ENCODE peak calls at places on chromosomes 7 and 10, in nine cellular contexts. I is right lobe of liver, B is uterus, F is heart left ventricle, N is suprapubic skin, V is ovary, R is testis, T is HCT116, H is IMR-90. Q is an unnamed sample.

GRCh38 chr10:112528235-112528634 is 81.2 kb downstream of the VTI1A start:
- DNase-seq in R (no peak), I (no peak), F (no peak), N (no peak), T (no peak), B (no peak), H (no peak), V (no peak), Q (no peak)

GRCh38 chr7:13041368-13041988 is 354.0 kb downstream of the ARL4A start:
- DNase-seq in T (peak; percentile 73), I (no peak), F (no peak), R (no peak), B (no peak), H (no peak), V (no peak), N (no peak), Q (no peak)

GRCh38 chr10:85139124-85139523 is 810.7 kb downstream of the CCSER2 start:
- DNase-seq in B (no peak), I (no peak), V (no peak), N (no peak), R (no peak), T (no peak), F (no peak), H (no peak), Q (no peak)

GRCh38 chr7:142602183-142602582 is 147.1 kb upstream of the PRSS1 start:
- DNase-seq in N (no peak), B (no peak), H (no peak), F (no peak), T (no peak), R (no peak), V (no peak), I (no peak), Q (no peak)

GRCh38 chr7:148191391-148192076 is 399.0 kb upstream of the C7orf33 start:
- DNase-seq in T (no peak), V (no peak), F (no peak), B (no peak), R (no peak), H (no peak), N (no peak), I (no peak), Q (peak; percentile 36)

GRCh38 chr7:114574384-114574783 is 159.8 kb downstream of the FOXP2 start:
- DNase-seq in N (no peak), F (no peak), H (peak; percentile 45), B (no peak), I (no peak), T (no peak), R (no peak), V (no peak), Q (peak; percentile 16)

GRCh38 chr7:85773116-85773783 is 586.4 kb upstream of the SEMA3D start:
- DNase-seq in I (no peak), B (no peak), N (no peak), T (no peak), H (peak; percentile 52), F (no peak), V (no peak), R (no peak), Q (no peak)

GRCh38 chr10:15311885-15312280 is 59.2 kb downstream of the FAM171A1 start:
- DNase-seq in R (no peak), H (no peak), I (no peak), F (no peak), T (no peak), N (no peak), V (no peak), B (no peak), Q (no peak)

GRCh38 chr7:48004598-48004997 is 24.3 kb downstream of the SUN3 start:
- DNase-seq in B (no peak), R (no peak), V (no peak), H (no peak), T (no peak), I (no peak), N (no peak), F (no peak), Q (no peak)

GRCh38 chr7:36440880-36441279 is 51.2 kb downstream of the ANLN start:
- DNase-seq in N (no peak), B (no peak), I (no peak), F (no peak), H (peak; percentile 46), T (peak; percentile 4), R (no peak), V (no peak), Q (no peak)

GRCh38 chr7:76259124-76260086 is 43.1 kb upstream of the HSPB1 start:
- DNase-seq in I (no peak), T (no peak), F (no peak), B (no peak), V (no peak), R (no peak), H (no peak), N (no peak), Q (no peak)

GRCh38 chr10:12833451-12833850 is 168.1 kb downstream of the CCDC3 start:
- DNase-seq in T (no peak), F (no peak), I (no peak), V (no peak), H (no peak), B (no peak), N (no peak), R (no peak), Q (no peak)

GRCh38 chr10:11687779-11688447 is 54.3 kb upstream of the ECHDC3 start:
- DNase-seq in T (no peak), I (no peak), B (no peak), H (no peak), F (no peak), N (no peak), R (no peak), V (no peak), Q (peak; percentile 51)

GRCh38 chr7:112517487-112517886 is 36.7 kb downstream of the LSMEM1 start:
- DNase-seq in I (no peak), N (no peak), V (no peak), H (no peak), B (no peak), R (no peak), F (no peak), T (no peak), Q (no peak)
- H3K9me3 ChIP-seq in I (no peaks in the 10 kb centered on the region), N (no peaks in the 10 kb centered on the region), V (no peaks in the 10 kb centered on the region), H (no peaks in the 10 kb centered on the region), B (no peaks in the 10 kb centered on the region), R (no peaks in the 10 kb centered on the region), F (no peaks in the 10 kb centered on the region), T (no peaks in the 10 kb centered on the region), Q (no peaks in the 10 kb centered on the region)

GRCh38 chr10:18308600-18308999 is 168.4 kb downstream of the CACNB2 start:
- DNase-seq in R (no peak), H (no peak), T (no peak), I (no peak), F (no peak), N (no peak), B (no peak), V (no peak), Q (no peak)

GRCh38 chr10:18310761-18311160 is 170.5 kb downstream of the CACNB2 start:
- DNase-seq in T (no peak), F (no peak), H (no peak), N (no peak), I (no peak), B (no peak), R (no peak), V (no peak), Q (no peak)

GRCh38 chr10:18312385-18313145 is 172.3 kb downstream of the CACNB2 start:
- DNase-seq in R (peak; percentile 56), F (no peak), V (peak; percentile 38), H (peak; percentile 62), B (no peak), I (no peak), T (peak; percentile 15), N (no peak), Q (no peak)

GRCh38 chr10:18313146-18313542 is 172.9 kb downstream of the CACNB2 start:
- DNase-seq in V (no peak), N (no peak), I (no peak), R (peak; percentile 31), B (no peak), H (no peak), T (no peak), F (no peak), Q (no peak)

GRCh38 chr10:18313626-18314025 is 173.4 kb downstream of the CACNB2 start:
- DNase-seq in B (no peak), F (no peak), R (no peak), N (no peak), T (no peak), V (no peak), H (no peak), I (no peak), Q (no peak)
- H3K4me1 ChIP-seq in B (no peaks in the 10 kb centered on the region), F (no peaks in the 10 kb centered on the region), R (peaks cover 12% of the 10 kb centered on the region), N (no peaks in the 10 kb centered on the region), T (no peaks in the 10 kb centered on the region), V (peaks cover under 1% of the 10 kb centered on the region), H (no peaks in the 10 kb centered on the region), I (peaks cover 7% of the 10 kb centered on the region), Q (peaks cover 18% of the 10 kb centered on the region)

DNA sequence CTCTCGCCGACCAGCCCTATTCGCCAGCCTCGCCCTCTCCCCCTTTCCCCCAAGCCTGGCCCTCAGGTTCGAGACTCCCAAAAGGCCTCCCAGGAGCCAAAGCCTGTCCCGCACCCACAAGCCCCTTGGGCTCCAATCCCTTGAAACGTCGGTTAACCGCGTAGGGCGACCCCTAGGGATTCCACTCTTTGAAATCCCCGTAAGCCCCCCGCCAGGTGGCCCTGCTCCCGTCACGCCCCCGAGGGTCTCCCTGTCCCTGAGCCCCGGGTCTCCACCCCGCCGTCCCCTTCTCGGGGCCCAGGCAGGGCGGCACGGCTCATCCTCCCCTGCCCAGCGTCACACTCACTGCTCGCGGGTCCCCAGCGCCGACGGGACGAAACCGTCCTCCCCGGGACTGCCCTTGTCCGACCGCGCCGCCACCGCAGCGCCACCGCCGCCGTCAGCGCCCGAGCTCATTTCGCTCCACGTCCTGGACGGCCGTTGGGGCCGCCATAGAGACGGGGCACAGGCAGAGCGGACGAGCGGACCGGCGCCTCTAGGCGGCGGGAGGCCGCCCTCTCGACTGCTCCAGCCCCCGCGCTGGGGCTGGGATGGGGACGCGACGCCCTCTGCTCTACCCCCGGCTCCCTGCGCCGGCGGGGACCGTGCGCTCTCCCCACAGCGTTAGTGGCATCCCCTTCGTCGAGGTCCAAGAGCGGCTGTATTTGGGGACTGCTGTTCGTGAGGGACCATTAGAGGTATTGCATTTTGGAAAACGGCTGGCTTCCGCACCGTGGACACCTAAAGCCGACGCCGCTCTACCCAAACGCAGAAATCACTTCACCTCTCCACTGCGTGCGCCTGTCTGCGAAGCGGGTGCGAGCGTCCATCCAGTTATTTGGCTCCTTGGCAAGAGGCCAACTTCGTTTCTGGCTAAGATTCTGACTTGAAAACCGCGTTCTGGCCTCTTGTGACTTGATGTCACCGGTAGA is at the start of gene EEF1AKMT2:
- DNase-seq in B (peak; percentile 83), N (peak; percentile 86), H (peak; percentile 82), V (peak; percentile 76), F (peak; percentile 93), T (peak; percentile 86), R (peak; percentile 89), I (peak; percentile 93), Q (peak; percentile 85)
- TF ChIP-seq POLR2A in B (peak; percentile 76), N (no peak), H (peak; percentile 82), V (peak; percentile 73), F (no peak), T (peak; percentile 94), R (no peak), I (peak; percentile 88), Q (peak; percentile 88)

DNA sequence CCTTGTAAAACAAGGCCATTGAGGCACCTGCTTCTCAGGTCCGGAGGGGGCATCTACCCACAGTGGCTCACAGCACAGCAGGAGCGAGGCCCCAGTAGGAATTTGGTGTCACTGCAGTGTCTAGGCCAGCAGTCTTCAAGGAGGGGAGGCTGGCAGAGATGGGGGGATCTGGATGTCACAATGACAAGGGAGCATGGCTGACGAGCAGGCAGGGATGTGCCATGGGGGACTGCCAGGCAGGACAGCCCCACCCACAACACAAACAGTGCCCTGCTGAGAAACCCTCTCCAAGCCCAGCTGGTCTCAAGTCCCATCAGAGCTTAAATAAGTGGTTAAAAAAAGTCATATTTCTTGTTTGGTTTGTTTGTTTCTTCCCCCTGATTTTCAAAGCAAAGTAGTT is 121.0 kb upstream of the ZNF716 start:
- DNase-seq in I (no peak), T (no peak), V (no peak), N (no peak), R (no peak), H (no peak), F (no peak), B (no peak), Q (no peak)
- H3K9me3 ChIP-seq in I (no peaks in the 10 kb centered on the region), T (peaks cover 18% of the 10 kb centered on the region), V (no peaks in the 10 kb centered on the region), N (peaks cover 38% of the 10 kb centered on the region), R (no peaks in the 10 kb centered on the region), H (peaks cover 15% of the 10 kb centered on the region), F (no peaks in the 10 kb centered on the region), B (no peaks in the 10 kb centered on the region), Q (no peaks in the 10 kb centered on the region)

Q was measured in body of pancreas.